ENCODE peak calls at places on chromosome 15, in seven cellular contexts. D is SK-N-SH, V is HepG2, Y is HCT116, G is K562, Z is H1, U is GM12878. T is an unnamed sample.

GRCh38 chr15:53307952-53308624 is 451.4 kb downstream of the WDR72 start:
- DNase-seq in V (no peak), Y (no peak), D (no peak), G (no peak), U (no peak), Z (no peak), T (no peak)

GRCh38 chr15:51793521-51793920 is 35.9 kb upstream of the TMOD3 start:
- DNase-seq in Z (no peak), U (no peak), D (no peak), Y (no peak), V (no peak), G (no peak), T (no peak)

GRCh38 chr15:23687143-23687470 is at the start of gene NDN:
- DNase-seq in U (no peak), G (peak; percentile 50), Z (no peak), D (peak; percentile 43), Y (no peak), V (no peak), T (no peak)

GRCh38 chr15:73965730-73966103 is 26.4 kb downstream of the STOML1 start:
- DNase-seq in Z (no peak), D (no peak), U (no peak), V (no peak), G (no peak), Y (no peak), T (no peak)

GRCh38 chr15:29670945-29671307 is 151.3 kb downstream of the TJP1 start:
- DNase-seq in Y (no peak), Z (no peak), D (no peak), V (peak; percentile 69), G (no peak), U (no peak), T (no peak)

GRCh38 chr15:59567369-59567768 is 44.2 kb upstream of the GCNT3 start:
- DNase-seq in G (no peak), Y (no peak), U (no peak), Z (no peak), D (no peak), V (no peak), T (peak; percentile 77)

GRCh38 chr15:77183066-77183465 is 112.2 kb upstream of the TSPAN3 start:
- DNase-seq in V (no peak), U (no peak), Z (no peak), Y (no peak), D (no peak), G (no peak), T (no peak)

GRCh38 chr15:77034620-77035467 is 36.1 kb downstream of the TSPAN3 start:
- DNase-seq in D (peak; percentile 78), Z (no peak), Y (no peak), G (peak; percentile 52), U (no peak), V (no peak), T (no peak)

GRCh38 chr15:60326824-60327654 is 70.7 kb downstream of the ANXA2 start:
- DNase-seq in Y (peak; percentile 47), Z (no peak), D (peak; percentile 40), V (peak; percentile 50), U (no peak), G (peak; percentile 68), T (peak; percentile 75)

GRCh38 chr15:97944724-97945123 is 15.8 kb upstream of the ARRDC4 start:
- DNase-seq in V (no peak), G (no peak), D (no peak), U (no peak), Y (no peak), Z (no peak), T (no peak)

GRCh38 chr15:60941448-60941847 is 287.7 kb downstream of the RORA start:
- DNase-seq in G (no peak), Y (no peak), V (no peak), D (no peak), Z (no peak), U (no peak), T (no peak)

GRCh38 chr15:29045717-29046116 is 159.9 kb downstream of the APBA2 start:
- DNase-seq in Y (no peak), U (no peak), Z (no peak), V (no peak), G (no peak), D (no peak), T (no peak)

GRCh38 chr15:87267798-87268197 is 988.7 kb downstream of the NTRK3 start:
- DNase-seq in U (no peak), Z (no peak), G (no peak), V (no peak), D (no peak), Y (no peak), T (no peak)

GRCh38 chr15:82158811-82159210 is 103.7 kb downstream of the EFL1 start:
- DNase-seq in V (no peak), D (peak; percentile 22), Z (no peak), G (no peak), Y (no peak), U (no peak), T (no peak)

GRCh38 chr15:80568298-80568697 is 126.8 kb upstream of the ABHD17C start:
- DNase-seq in G (no peak), D (no peak), Z (no peak), V (no peak), U (no peak), Y (no peak), T (no peak)

GRCh38 chr15:52020253-52021085 is 1.4 kb downstream of the MAPK6 start:
- DNase-seq in U (no peak), Y (no peak), D (no peak), Z (no peak), G (no peak), V (no peak), T (no peak)

GRCh38 chr15:101495334-101496197 is 6.1 kb upstream of the PCSK6 start:
- DNase-seq in Z (no peak), G (no peak), U (no peak), V (no peak), D (no peak), Y (no peak), T (no peak)

GRCh38 chr15:26352406-26352805 is 420.5 kb downstream of the GABRB3 start:
- DNase-seq in D (no peak), G (no peak), Y (no peak), U (no peak), Z (no peak), V (no peak), T (no peak)

GRCh38 chr15:78637776-78638435 is 3.1 kb downstream of the CHRNB4 start:
- DNase-seq in Y (no peak), Z (no peak), D (no peak), U (no peak), G (no peak), V (no peak), T (no peak)

GRCh38 chr15:65195542-65196026 is 10.4 kb upstream of the CLPX start:
- DNase-seq in U (no peak), V (no peak), Z (no peak), G (no peak), Y (no peak), D (no peak), T (no peak)

GRCh38 chr15:45186771-45187577 is 792 bp downstream of the SHF start:
- DNase-seq in V (peak; percentile 28), G (no peak), Z (no peak), U (no peak), D (peak; percentile 73), Y (no peak), T (no peak)

GRCh38 chr15:39908186-39908585 is 11.9 kb downstream of the GPR176 start:
- DNase-seq in D (peak; percentile 37), V (no peak), Y (no peak), Z (no peak), U (no peak), G (no peak), T (no peak)

GRCh38 chr15:36951747-36952247 is 148.6 kb downstream of the MEIS2 start:
- DNase-seq in D (no peak), Y (no peak), G (peak; percentile 76), Z (no peak), V (no peak), U (no peak), T (peak; percentile 6)

GRCh38 chr15:79179108-79179561 is 88.6 kb upstream of the RASGRF1 start:
- DNase-seq in G (peak; percentile 88), Y (no peak), V (peak; percentile 73), Z (no peak), U (no peak), D (no peak), T (no peak)

GRCh38 chr15:87874896-87875661 is 381.5 kb downstream of the NTRK3 start:
- DNase-seq in Y (no peak), Z (no peak), D (peak; percentile 20), V (no peak), U (no peak), G (no peak), T (no peak)

DNA sequence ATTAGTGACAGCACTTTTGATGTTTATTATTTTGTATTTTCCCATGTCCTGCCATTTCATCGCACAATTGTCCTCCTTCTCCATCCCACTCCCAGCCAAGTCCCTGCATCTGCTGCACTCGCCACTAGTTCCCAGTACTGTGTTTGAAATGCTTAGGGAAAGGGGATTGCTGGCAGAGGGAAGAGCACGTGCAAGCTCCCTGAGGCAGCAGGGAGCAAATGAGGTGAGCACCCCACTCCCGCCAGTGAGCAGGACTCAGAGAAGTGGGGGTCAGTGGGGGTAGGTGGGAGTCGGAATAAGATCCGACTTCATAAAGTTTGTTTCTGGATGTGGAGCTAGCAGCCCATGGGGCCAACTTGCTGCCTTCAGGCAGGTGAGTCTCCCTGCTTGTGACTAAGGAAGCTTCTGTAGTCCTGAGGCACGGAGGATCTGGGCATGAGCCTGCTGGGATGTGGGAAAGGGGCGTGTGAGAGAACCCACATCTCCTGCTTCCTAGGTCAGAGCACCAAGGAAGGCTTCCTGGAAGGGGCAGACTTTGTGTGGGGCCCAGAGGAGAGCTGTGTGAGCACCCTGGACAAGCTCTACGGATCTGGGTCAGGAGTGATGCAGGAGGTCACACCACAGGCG is 99.7 kb upstream of the TLE3 start:
- DNase-seq in Z (no peak), U (no peak), D (no peak), V (no peak), G (no peak), Y (no peak), T (no peak)
- TF ChIP-seq JUND in Z (no peak), U (no peak), D (no peak), V (no peak), G (no peak), Y (no peak), T (no peak)

DNA sequence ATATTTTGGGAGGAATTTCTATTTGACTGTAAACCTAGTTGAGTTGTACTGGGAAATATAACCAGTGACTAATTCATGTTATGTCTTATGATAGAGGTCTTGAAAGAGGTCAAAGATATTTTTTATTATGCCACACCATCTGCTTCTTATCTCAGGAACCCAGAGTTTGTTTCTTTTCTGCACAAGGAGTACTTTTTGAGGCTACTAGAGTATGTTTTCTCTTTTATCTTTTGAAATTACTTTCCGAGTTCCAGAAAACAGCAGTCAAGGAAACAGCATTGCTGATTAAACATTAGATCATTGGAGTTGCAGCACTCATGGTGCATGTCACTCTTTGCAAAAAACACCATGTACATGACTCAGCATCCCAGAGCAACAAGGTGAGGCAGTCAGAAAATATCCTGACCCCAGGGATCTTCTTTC is 645.8 kb upstream of the NR2F2 start:
- DNase-seq in G (peak; percentile 82), Y (peak; percentile 21), V (no peak), D (no peak), Z (no peak), U (no peak), T (no peak)
- TF ChIP-seq JUND in G (peak; percentile 82), Y (peak; percentile 63), V (no peak), D (no peak), Z (no peak), U (no peak), T (no peak)

GRCh38 chr15:48175126-48175525 is 3.0 kb downstream of the MYEF2 start:
- DNase-seq in Z (no peak), V (no peak), Y (no peak), D (no peak), U (peak; percentile 16), G (no peak), T (no peak)
- TF ChIP-seq JUND in Z (no peak), V (no peak), Y (no peak), D (no peak), U (no peak), G (no peak), T (no peak)

GRCh38 chr15:68307131-68307928 is 29.8 kb downstream of the FEM1B start:
- DNase-seq in U (no peak), V (no peak), Y (no peak), Z (no peak), G (no peak), D (peak; percentile 10), T (no peak)
- TF ChIP-seq JUND in U (no peak), V (no peak), Y (no peak), Z (no peak), G (no peak), D (no peak), T (no peak)

T was measured in T47D.